ENCODE peak calls at places on chromosomes 13 and 19, in nine cellular contexts. V is A549, W is mammary epithelial cell, U is pancreas, R is psoas muscle, Y is OCI-LY7, O is PC-9, D is heart right ventricle, P is esophagus muscularis mucosa. G is an unnamed sample.

GRCh38 chr19:47794526-47794925 is 9.8 kb downstream of the TPRX1 start:
- DNase-seq in V (peak; percentile 35), W (no peak), U (no peak), R (no peak), Y (no peak), O (no peak), D (no peak), P (no peak), G (no peak)

GRCh38 chr19:2561895-2562294 is 86.0 kb downstream of the GADD45B start:
- DNase-seq in V (no peak), W (no peak), U (no peak), R (no peak), Y (peak; percentile 82), O (no peak), D (no peak), P (no peak), G (no peak)

GRCh38 chr13:99357149-99357596 is 50.0 kb upstream of the GPR183 start:
- DNase-seq in V (no peak), W (no peak), U (no peak), R (no peak), Y (no peak), O (no peak), D (no peak), P (no peak), G (no peak)

GRCh38 chr19:9849786-9850185 is 14.7 kb downstream of the PIN1 start:
- DNase-seq in V (no peak), W (no peak), U (no peak), R (no peak), Y (no peak), O (no peak), D (no peak), P (no peak), G (no peak)

GRCh38 chr13:25329706-25330105 is 28.3 kb downstream of the NUP58 start:
- DNase-seq in V (peak; percentile 42), W (peak; percentile 39), U (no peak), R (peak; percentile 13), Y (no peak), O (no peak), D (no peak), P (no peak), G (peak; percentile 14)

GRCh38 chr19:28569132-28570114 is 643.5 kb downstream of the UQCRFS1 start:
- DNase-seq in V (no peak), W (no peak), U (no peak), R (no peak), Y (no peak), O (no peak), D (no peak), P (no peak), G (no peak)

GRCh38 chr13:46614582-46614981 is 61.6 kb downstream of the LRCH1 start:
- DNase-seq in V (peak; percentile 61), W (no peak), U (no peak), R (no peak), Y (no peak), O (no peak), D (no peak), P (no peak), G (no peak)

GRCh38 chr13:106479849-106480400 is 55.5 kb downstream of the EFNB2 start:
- DNase-seq in V (no peak), W (no peak), U (no peak), R (no peak), Y (no peak), O (no peak), D (no peak), P (no peak), G (no peak)

GRCh38 chr13:41075485-41075884 is 14.2 kb downstream of the WBP4 start:
- DNase-seq in V (no peak), W (no peak), U (no peak), R (no peak), Y (no peak), O (no peak), D (no peak), P (no peak), G (no peak)

GRCh38 chr19:15400521-15401396 is 18.0 kb downstream of the AKAP8L start:
- DNase-seq in V (no peak), W (no peak), U (no peak), R (no peak), Y (no peak), O (no peak), D (no peak), P (no peak), G (no peak)

GRCh38 chr19:29672319-29672932 is 7.2 kb downstream of the PLEKHF1 start:
- DNase-seq in V (no peak), W (no peak), U (no peak), R (no peak), Y (no peak), O (no peak), D (no peak), P (no peak), G (no peak)

DNA sequence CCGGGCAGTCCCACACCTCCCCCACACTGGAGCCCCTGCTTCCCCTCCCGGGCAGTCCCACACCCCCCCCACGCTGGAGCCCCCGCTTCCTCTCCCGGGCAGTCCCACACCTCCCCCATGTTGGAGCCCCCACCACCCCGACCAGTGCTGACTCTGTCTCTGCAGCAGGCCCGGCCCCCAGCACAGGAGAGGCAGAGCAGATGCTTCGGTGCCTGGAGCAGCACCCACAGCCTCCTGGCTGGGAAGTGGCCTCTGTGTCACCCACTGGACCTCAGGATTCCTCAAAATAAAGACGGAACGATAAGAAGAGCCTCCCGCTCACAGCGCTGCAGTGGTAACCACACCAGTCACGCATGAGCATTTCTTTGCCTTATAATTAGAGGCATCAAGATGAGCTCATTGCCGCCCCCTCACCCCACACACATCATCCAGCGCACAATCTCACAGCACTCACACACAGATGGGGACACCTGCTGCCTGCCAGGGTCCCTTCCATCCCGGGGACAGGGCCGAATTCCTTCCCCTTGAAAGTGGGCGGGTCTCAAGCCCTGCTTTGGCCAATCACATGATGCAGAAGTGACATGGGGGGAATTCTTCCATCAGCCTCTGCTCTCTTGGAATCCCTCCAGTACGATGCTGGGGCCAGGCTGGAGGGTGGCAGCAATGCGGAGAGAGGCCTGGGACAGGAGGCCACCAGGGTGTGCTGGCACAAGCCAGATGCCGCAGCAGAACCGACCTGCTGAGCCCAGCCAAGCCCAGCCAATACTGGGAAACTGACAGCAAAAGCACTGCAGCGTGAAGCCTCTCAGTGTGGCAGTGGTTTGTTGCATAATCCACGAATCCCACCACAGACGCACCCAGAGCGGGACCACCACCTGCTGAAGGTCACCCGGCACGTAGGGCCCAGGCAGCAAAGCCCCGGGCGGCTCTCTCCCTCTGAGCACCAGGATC is 16.1 kb downstream of the PIP5K1C start:
- DNase-seq in V (no peak), W (no peak), U (no peak), R (no peak), Y (no peak), O (no peak), D (no peak), P (no peak), G (no peak)
- H3K4me1 ChIP-seq in V (peaks cover 4% of the 10 kb centered on the region), W (peaks cover 10% of the 10 kb centered on the region), U (no peaks in the 10 kb centered on the region), R (no peaks in the 10 kb centered on the region), Y (peaks cover 13% of the 10 kb centered on the region), O (no peaks in the 10 kb centered on the region), D (peaks cover 34% of the 10 kb centered on the region), P (peaks cover 78% of the 10 kb centered on the region), G (no peaks in the 10 kb centered on the region)

DNA sequence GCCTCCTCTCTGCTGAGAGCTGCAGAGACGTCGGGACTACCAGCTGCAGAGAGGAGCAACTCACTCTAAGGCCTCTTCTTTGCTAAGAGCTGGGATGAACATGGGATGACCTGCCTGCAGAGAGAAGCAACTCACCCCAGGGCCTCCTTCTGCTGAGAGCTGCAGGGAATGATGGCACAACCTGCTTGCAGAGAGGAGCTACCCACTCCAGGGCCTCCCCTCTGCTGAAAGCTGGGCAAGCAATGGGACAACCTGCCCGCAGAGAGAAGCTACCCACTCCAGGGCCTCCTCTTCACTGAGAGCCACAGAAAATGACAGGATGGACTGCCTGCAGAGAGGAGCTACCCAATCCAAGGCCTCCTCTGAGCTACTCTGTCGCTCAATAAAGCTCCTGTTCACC is 6.9 kb upstream of the MLLT1 start:
- DNase-seq in V (peak; percentile 13), W (no peak), U (peak; percentile 6), R (no peak), Y (peak; percentile 27), O (no peak), D (no peak), P (no peak), G (no peak)
- H3K9me3 ChIP-seq in V (peaks cover 8% of the 10 kb centered on the region), W (peaks cover 22% of the 10 kb centered on the region), U (no peaks in the 10 kb centered on the region), R (peaks cover 20% of the 10 kb centered on the region), Y (peaks cover 20% of the 10 kb centered on the region), O (no peaks in the 10 kb centered on the region), D (peaks cover 58% of the 10 kb centered on the region), P (peaks cover 47% of the 10 kb centered on the region), G (peaks cover 58% of the 10 kb centered on the region)

GRCh38 chr19:32615569-32615968 is 34.6 kb downstream of the PDCD5 start:
- DNase-seq in V (no peak), W (no peak), U (no peak), R (no peak), Y (no peak), O (no peak), D (no peak), P (no peak), G (no peak)
- TF ChIP-seq CTCF in V (no peak), W (no peak), U (no peak), R (no peak), Y (no peak), O (no peak), D (no peak), P (no peak), G (no peak)

DNA sequence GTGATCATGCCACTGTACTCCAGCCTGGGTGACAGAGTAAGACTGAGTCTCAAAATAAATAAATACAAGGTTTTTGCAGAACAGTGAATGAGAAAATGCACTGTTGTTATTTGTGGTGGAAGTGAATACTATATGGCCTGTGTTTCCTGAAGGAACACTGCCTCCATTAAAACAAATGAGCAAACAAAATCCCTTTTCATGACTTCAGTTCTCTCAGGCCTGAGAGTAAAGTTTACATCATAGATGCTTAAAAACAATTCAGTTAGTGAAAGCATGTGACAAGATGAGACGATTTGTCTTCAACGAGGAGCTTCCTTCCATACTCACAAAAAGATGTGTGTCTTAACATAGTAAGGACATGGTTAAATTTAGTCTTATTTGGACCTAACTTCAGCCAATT is 14.4 kb downstream of the SPINT2 start:
- DNase-seq in V (no peak), W (no peak), U (no peak), R (no peak), Y (no peak), O (no peak), D (no peak), P (no peak), G (no peak)
- H3K4me1 ChIP-seq in V (peaks cover 28% of the 10 kb centered on the region), W (peaks cover 65% of the 10 kb centered on the region), U (peaks cover 32% of the 10 kb centered on the region), R (no peaks in the 10 kb centered on the region), Y (peaks cover 6% of the 10 kb centered on the region), O (peaks cover 57% of the 10 kb centered on the region), D (peaks cover 67% of the 10 kb centered on the region), P (peaks cover 26% of the 10 kb centered on the region), G (peaks cover 20% of the 10 kb centered on the region)

G was measured in left lung.